ENCODE peak calls at places on chromosomes 5 and 9, in ten cellular contexts. H, L, N, A, M, W, Q, K, J and D are unnamed samples.

GRCh38 chr5:127136908-127137307 is 63.6 kb upstream of the C5orf63 start:
- DNase-seq in K (no peak), W (no peak), J (no peak), A (no peak), L (no peak), N (no peak), M (no peak), Q (no peak), H (no peak), D (peak; percentile 3)

GRCh38 chr9:127214421-127215265 is 49.9 kb upstream of the GARNL3 start:
- DNase-seq in L (peak; percentile 46), W (peak; percentile 51), N (peak; percentile 62), M (peak; percentile 70), K (no peak), A (peak; percentile 37), Q (no peak), H (peak; percentile 77), J (peak; percentile 29), D (peak; percentile 85)

GRCh38 chr5:151082274-151082902 is 1.6 kb upstream of the TNIP1 start:
- DNase-seq in L (no peak), M (peak; percentile 66), W (peak; percentile 68), A (no peak), N (peak; percentile 9), H (peak; percentile 49), J (no peak), Q (no peak), K (no peak), D (peak; percentile 72)

GRCh38 chr5:142095035-142095434 is 13.5 kb upstream of the NDFIP1 start:
- DNase-seq in N (no peak), L (no peak), W (no peak), A (no peak), M (peak; percentile 23), K (no peak), Q (no peak), H (no peak), J (no peak), D (no peak)

GRCh38 chr5:91311697-91312501 is 71.2 kb downstream of the ARRDC3 start:
- DNase-seq in Q (peak; percentile 39), M (peak; percentile 82), N (no peak), H (no peak), J (peak; percentile 99), W (peak; percentile 95), L (peak; percentile 52), A (peak; percentile 86), K (peak; percentile 80), D (peak; percentile 65)

GRCh38 chr9:105047652-105048031 is 119.7 kb upstream of the ABCA1 start:
- DNase-seq in W (no peak), M (no peak), N (no peak), J (no peak), H (no peak), Q (no peak), K (no peak), L (no peak), A (no peak), D (no peak)

GRCh38 chr9:93098236-93098946 is 2.4 kb downstream of the CARD19 start:
- DNase-seq in H (no peak), K (peak; percentile 91), W (peak; percentile 83), A (peak; percentile 86), M (peak; percentile 86), N (no peak), J (peak; percentile 99), L (no peak), Q (peak; percentile 96), D (no peak)

GRCh38 chr5:147558826-147559225 is 49.0 kb upstream of the DPYSL3 start:
- DNase-seq in J (peak; percentile 78), L (no peak), W (peak; percentile 59), Q (no peak), H (peak; percentile 61), N (peak; percentile 66), K (peak; percentile 73), A (no peak), M (peak; percentile 80), D (peak; percentile 44)

GRCh38 chr5:143054480-143054941 is 284.3 kb downstream of the ARHGAP26 start:
- DNase-seq in H (no peak), J (peak; percentile 35), N (no peak), A (no peak), L (no peak), M (no peak), K (no peak), Q (no peak), W (peak; percentile 23), D (no peak)

GRCh38 chr5:95760291-95761191 is 29.4 kb downstream of the RHOBTB3 start:
- DNase-seq in K (no peak), A (peak; percentile 77), H (no peak), W (peak; percentile 49), Q (no peak), L (no peak), N (no peak), J (peak; percentile 89), M (peak; percentile 89), D (no peak)

GRCh38 chr5:14445581-14446290 is 135.9 kb upstream of the OTULINL start:
- DNase-seq in N (peak; percentile 95), W (no peak), A (no peak), K (no peak), L (no peak), H (peak; percentile 56), M (no peak), J (peak; percentile 79), Q (no peak), D (peak; percentile 81)

GRCh38 chr5:176532795-176533194 is 4.4 kb downstream of the RNF44 start:
- DNase-seq in N (no peak), K (peak; percentile 55), M (no peak), W (no peak), L (no peak), H (no peak), Q (no peak), J (no peak), A (no peak), D (no peak)

GRCh38 chr9:133770076-133770777 is 32.1 kb upstream of the SARDH start:
- DNase-seq in W (no peak), J (no peak), N (no peak), A (no peak), M (no peak), Q (no peak), L (no peak), K (peak; percentile 59), H (peak; percentile 8), D (no peak)

GRCh38 chr5:175902013-175902412 is 30.6 kb downstream of the CPLX2 start:
- DNase-seq in A (no peak), Q (no peak), H (no peak), M (no peak), L (no peak), K (no peak), J (no peak), N (peak; percentile 71), W (no peak), D (peak; percentile 34)

GRCh38 chr5:1204693-1205242 is 3.4 kb downstream of the SLC6A19 start:
- DNase-seq in K (no peak), W (peak; percentile 13), J (peak; percentile 41), A (no peak), M (peak; percentile 66), L (no peak), H (peak; percentile 31), N (no peak), Q (no peak), D (peak; percentile 95)

GRCh38 chr9:89633920-89634319 is 29.1 kb downstream of the GADD45G start:
- DNase-seq in A (no peak), H (no peak), W (no peak), K (no peak), L (no peak), J (no peak), Q (no peak), N (no peak), M (no peak), D (no peak)

GRCh38 chr9:133819923-133820322 is 81.8 kb upstream of the SARDH start:
- DNase-seq in L (no peak), Q (no peak), J (no peak), K (no peak), M (no peak), A (no peak), H (no peak), W (no peak), N (no peak), D (no peak)

GRCh38 chr9:136679431-136679941 is 7.8 kb downstream of the AGPAT2 start:
- DNase-seq in M (no peak), L (no peak), A (no peak), K (peak; percentile 73), Q (no peak), W (no peak), H (no peak), N (no peak), J (no peak), D (no peak)

GRCh38 chr9:109498195-109499060 is at the start of gene PTPN3:
- DNase-seq in M (peak; percentile 27), H (peak; percentile 21), W (peak; percentile 62), J (no peak), L (no peak), A (no peak), Q (no peak), K (no peak), N (no peak), D (peak; percentile 66)

GRCh38 chr5:98927988-98928801 is 612 bp downstream of the CHD1 start:
- DNase-seq in J (peak; percentile 56), M (peak; percentile 62), K (peak; percentile 87), W (peak; percentile 57), Q (peak; percentile 32), L (peak; percentile 11), H (peak; percentile 66), N (peak; percentile 49), A (peak; percentile 39), D (peak; percentile 91)

GRCh38 chr9:34663296-34663590 is 786 bp upstream of the CCL27 start:
- DNase-seq in Q (no peak), M (no peak), N (no peak), J (no peak), L (no peak), K (no peak), W (no peak), H (no peak), A (no peak), D (no peak)

GRCh38 chr5:120684749-120685415 is 220.8 kb downstream of the PRR16 start:
- DNase-seq in Q (no peak), K (no peak), J (no peak), H (peak; percentile 31), L (no peak), A (no peak), M (no peak), W (no peak), N (no peak), D (peak; percentile 10)